ENCODE peak calls at places on chromosomes 13 and 19, in seven cellular contexts. One of them, this sample, is unnamed.

GRCh38 chr19:33310606-33311325 is 8.4 kb upstream of the CEBPA start:
- DNase-seq in ovary: no peak
- DNase-seq in dorsolateral prefrontal cortex: no peak
- DNase-seq in neural progenitor cell: no peak
- DNase-seq in heart left ventricle: no peak
- DNase-seq in psoas muscle: peak
- DNase-seq in PC-9: peak
- DNase-seq in this sample: no peak

GRCh38 chr19:7679017-7679720 is 1.5 kb upstream of the TRAPPC5 start:
- DNase-seq in ovary: no peak
- DNase-seq in neural progenitor cell: no peak
- DNase-seq in psoas muscle: peak
- DNase-seq in PC-9: no peak
- DNase-seq in heart left ventricle: no peak
- DNase-seq in dorsolateral prefrontal cortex: no peak
- DNase-seq in this sample: no peak

GRCh38 chr13:43054803-43055802 is 31.7 kb downstream of the DNAJC15 start:
- DNase-seq in dorsolateral prefrontal cortex: no peak
- DNase-seq in heart left ventricle: peak
- DNase-seq in psoas muscle: peak
- DNase-seq in neural progenitor cell: peak
- DNase-seq in ovary: peak
- DNase-seq in PC-9: peak
- DNase-seq in this sample: no peak

GRCh38 chr19:28436320-28436719 is 776.6 kb downstream of the UQCRFS1 start:
- DNase-seq in dorsolateral prefrontal cortex: no peak
- DNase-seq in PC-9: no peak
- DNase-seq in ovary: no peak
- DNase-seq in neural progenitor cell: no peak
- DNase-seq in heart left ventricle: no peak
- DNase-seq in psoas muscle: no peak
- DNase-seq in this sample: no peak

GRCh38 chr13:69904784-69905183 is 202.8 kb upstream of the ATXN8OS start:
- DNase-seq in dorsolateral prefrontal cortex: no peak
- DNase-seq in psoas muscle: no peak
- DNase-seq in PC-9: no peak
- DNase-seq in neural progenitor cell: no peak
- DNase-seq in heart left ventricle: no peak
- DNase-seq in ovary: no peak
- DNase-seq in this sample: no peak

GRCh38 chr19:16679811-16680210 is 18.9 kb downstream of the TMEM38A start:
- DNase-seq in heart left ventricle: no peak
- DNase-seq in PC-9: no peak
- DNase-seq in ovary: no peak
- DNase-seq in dorsolateral prefrontal cortex: no peak
- DNase-seq in psoas muscle: no peak
- DNase-seq in neural progenitor cell: no peak
- DNase-seq in this sample: no peak

GRCh38 chr19:35715981-35716734 is 1.6 kb upstream of the KMT2B start:
- DNase-seq in dorsolateral prefrontal cortex: no peak
- DNase-seq in ovary: peak
- DNase-seq in heart left ventricle: peak
- DNase-seq in psoas muscle: peak
- DNase-seq in PC-9: no peak
- DNase-seq in neural progenitor cell: peak
- DNase-seq in this sample: peak

GRCh38 chr19:42203700-42204099 is 13.8 kb downstream of the DEDD2 start:
- DNase-seq in ovary: no peak
- DNase-seq in neural progenitor cell: no peak
- DNase-seq in PC-9: no peak
- DNase-seq in dorsolateral prefrontal cortex: no peak
- DNase-seq in heart left ventricle: no peak
- DNase-seq in psoas muscle: no peak
- DNase-seq in this sample: no peak

GRCh38 chr19:49879243-49879960 is 1.9 kb downstream of the TBC1D17 start:
- DNase-seq in ovary: peak
- DNase-seq in dorsolateral prefrontal cortex: no peak
- DNase-seq in PC-9: no peak
- DNase-seq in heart left ventricle: no peak
- DNase-seq in psoas muscle: peak
- DNase-seq in neural progenitor cell: no peak
- DNase-seq in this sample: no peak

GRCh38 chr19:40466219-40467006 is at the start of gene SPTBN4:
- DNase-seq in PC-9: no peak
- DNase-seq in neural progenitor cell: peak
- DNase-seq in ovary: no peak
- DNase-seq in psoas muscle: peak
- DNase-seq in dorsolateral prefrontal cortex: peak
- DNase-seq in heart left ventricle: peak
- DNase-seq in this sample: no peak

GRCh38 chr13:88031980-88032562 is 360.9 kb downstream of the SLITRK5 start:
- DNase-seq in psoas muscle: no peak
- DNase-seq in PC-9: no peak
- DNase-seq in ovary: no peak
- DNase-seq in heart left ventricle: no peak
- DNase-seq in dorsolateral prefrontal cortex: no peak
- DNase-seq in neural progenitor cell: no peak
- DNase-seq in this sample: no peak

GRCh38 chr19:44757057-44757734 is 8.7 kb downstream of the BCL3 start:
- DNase-seq in psoas muscle: peak
- DNase-seq in ovary: peak
- DNase-seq in dorsolateral prefrontal cortex: no peak
- DNase-seq in PC-9: no peak
- DNase-seq in neural progenitor cell: peak
- DNase-seq in heart left ventricle: peak
- DNase-seq in this sample: peak

GRCh38 chr19:3575260-3575741 is 2.6 kb downstream of the HMG20B start:
- DNase-seq in dorsolateral prefrontal cortex: no peak
- DNase-seq in heart left ventricle: no peak
- DNase-seq in psoas muscle: no peak
- DNase-seq in neural progenitor cell: peak
- DNase-seq in PC-9: no peak
- DNase-seq in ovary: no peak
- DNase-seq in this sample: no peak

GRCh38 chr13:23966691-23967615 is 69.7 kb upstream of the C1QTNF9B start:
- DNase-seq in neural progenitor cell: no peak
- DNase-seq in dorsolateral prefrontal cortex: no peak
- DNase-seq in ovary: no peak
- DNase-seq in heart left ventricle: no peak
- DNase-seq in PC-9: no peak
- DNase-seq in psoas muscle: no peak
- DNase-seq in this sample: no peak

GRCh38 chr13:78608705-78609463 is 5.5 kb upstream of the POU4F1 start:
- DNase-seq in PC-9: no peak
- DNase-seq in dorsolateral prefrontal cortex: no peak
- DNase-seq in neural progenitor cell: peak
- DNase-seq in psoas muscle: no peak
- DNase-seq in ovary: no peak
- DNase-seq in heart left ventricle: no peak
- DNase-seq in this sample: no peak

GRCh38 chr19:48975947-48976847 is 11.1 kb downstream of the FTL start:
- DNase-seq in PC-9: no peak
- DNase-seq in psoas muscle: no peak
- DNase-seq in dorsolateral prefrontal cortex: no peak
- DNase-seq in neural progenitor cell: peak
- DNase-seq in ovary: no peak
- DNase-seq in heart left ventricle: no peak
- DNase-seq in this sample: no peak

GRCh38 chr13:29101404-29101803 is 281.3 kb downstream of the MTUS2 start:
- DNase-seq in ovary: no peak
- DNase-seq in psoas muscle: no peak
- DNase-seq in heart left ventricle: no peak
- DNase-seq in PC-9: no peak
- DNase-seq in dorsolateral prefrontal cortex: no peak
- DNase-seq in neural progenitor cell: no peak
- DNase-seq in this sample: no peak

GRCh38 chr13:97327521-97328221 is 105.5 kb downstream of the MBNL2 start:
- DNase-seq in PC-9: no peak
- DNase-seq in ovary: no peak
- DNase-seq in neural progenitor cell: no peak
- DNase-seq in psoas muscle: no peak
- DNase-seq in dorsolateral prefrontal cortex: no peak
- DNase-seq in heart left ventricle: no peak
- DNase-seq in this sample: no peak

GRCh38 chr13:73803997-73804396 is 330.2 kb downstream of the KLF12 start:
- DNase-seq in ovary: no peak
- DNase-seq in psoas muscle: no peak
- DNase-seq in dorsolateral prefrontal cortex: no peak
- DNase-seq in neural progenitor cell: no peak
- DNase-seq in heart left ventricle: no peak
- DNase-seq in PC-9: no peak
- DNase-seq in this sample: no peak

GRCh38 chr19:34364830-34365462 is at the start of gene GPI:
- DNase-seq in ovary: peak
- DNase-seq in psoas muscle: peak
- DNase-seq in heart left ventricle: peak
- DNase-seq in PC-9: peak
- DNase-seq in neural progenitor cell: peak
- DNase-seq in dorsolateral prefrontal cortex: peak
- DNase-seq in this sample: peak

GRCh38 chr13:113814435-113814821 is 49.4 kb downstream of the GAS6 start:
- DNase-seq in dorsolateral prefrontal cortex: no peak
- DNase-seq in ovary: no peak
- DNase-seq in PC-9: peak
- DNase-seq in heart left ventricle: no peak
- DNase-seq in neural progenitor cell: no peak
- DNase-seq in psoas muscle: no peak
- DNase-seq in this sample: no peak

GRCh38 chr19:35757231-35757748 is 461 bp upstream of the HSPB6 start:
- DNase-seq in heart left ventricle: peak
- DNase-seq in dorsolateral prefrontal cortex: peak
- DNase-seq in ovary: peak
- DNase-seq in psoas muscle: peak
- DNase-seq in neural progenitor cell: peak
- DNase-seq in PC-9: no peak
- DNase-seq in this sample: peak

GRCh38 chr19:8575467-8575997 is 1.7 kb downstream of the MYO1F start:
- DNase-seq in dorsolateral prefrontal cortex: no peak
- DNase-seq in heart left ventricle: no peak
- DNase-seq in psoas muscle: no peak
- DNase-seq in PC-9: peak
- DNase-seq in neural progenitor cell: no peak
- DNase-seq in ovary: no peak
- DNase-seq in this sample: no peak

GRCh38 chr19:6185093-6185824 is 49.8 kb downstream of the ACSBG2 start:
- DNase-seq in dorsolateral prefrontal cortex: no peak
- DNase-seq in PC-9: no peak
- DNase-seq in heart left ventricle: no peak
- DNase-seq in psoas muscle: no peak
- DNase-seq in neural progenitor cell: no peak
- DNase-seq in ovary: no peak
- DNase-seq in this sample: no peak

GRCh38 chr13:110479215-110479545 is 82.3 kb downstream of the RAB20 start:
- DNase-seq in neural progenitor cell: no peak
- DNase-seq in dorsolateral prefrontal cortex: no peak
- DNase-seq in PC-9: no peak
- DNase-seq in psoas muscle: no peak
- DNase-seq in heart left ventricle: no peak
- DNase-seq in ovary: no peak
- DNase-seq in this sample: no peak

GRCh38 chr19:13579388-13580060 is 73.2 kb upstream of the CACNA1A start:
- DNase-seq in heart left ventricle: no peak
- DNase-seq in PC-9: no peak
- DNase-seq in psoas muscle: no peak
- DNase-seq in ovary: no peak
- DNase-seq in dorsolateral prefrontal cortex: no peak
- DNase-seq in neural progenitor cell: no peak
- DNase-seq in this sample: no peak

GRCh38 chr13:30408319-30409101 is 13.8 kb upstream of the UBE2L5 start:
- DNase-seq in heart left ventricle: peak
- DNase-seq in neural progenitor cell: peak
- DNase-seq in dorsolateral prefrontal cortex: peak
- DNase-seq in PC-9: peak
- DNase-seq in psoas muscle: peak
- DNase-seq in ovary: peak
- DNase-seq in this sample: peak

GRCh38 chr19:37905936-37906867 is at the start of gene WDR87:
- DNase-seq in heart left ventricle: peak
- DNase-seq in ovary: no peak
- DNase-seq in dorsolateral prefrontal cortex: peak
- DNase-seq in PC-9: peak
- DNase-seq in neural progenitor cell: peak
- DNase-seq in psoas muscle: no peak
- DNase-seq in this sample: no peak

GRCh38 chr13:64755961-64756360 is 2474.2 kb downstream of the PCDH9 start:
- DNase-seq in heart left ventricle: no peak
- DNase-seq in PC-9: no peak
- DNase-seq in psoas muscle: no peak
- DNase-seq in dorsolateral prefrontal cortex: no peak
- DNase-seq in neural progenitor cell: no peak
- DNase-seq in ovary: no peak
- DNase-seq in this sample: no peak

GRCh38 chr13:41411536-41411935 is 45.8 kb upstream of the RGCC start:
- DNase-seq in dorsolateral prefrontal cortex: no peak
- DNase-seq in heart left ventricle: no peak
- DNase-seq in ovary: no peak
- DNase-seq in psoas muscle: no peak
- DNase-seq in neural progenitor cell: peak
- DNase-seq in PC-9: peak
- DNase-seq in this sample: no peak
- TF ChIP-seq CTCF in dorsolateral prefrontal cortex: peak
- TF ChIP-seq CTCF in heart left ventricle: peak
- TF ChIP-seq CTCF in ovary: no peak
- TF ChIP-seq CTCF in psoas muscle: peak
- TF ChIP-seq CTCF in neural progenitor cell: peak
- TF ChIP-seq CTCF in PC-9: peak
- TF ChIP-seq CTCF in this sample: peak

GRCh38 chr19:4638330-4638729 is 986 bp upstream of the TNFAIP8L1 start:
- DNase-seq in PC-9: no peak
- DNase-seq in neural progenitor cell: no peak
- DNase-seq in psoas muscle: peak
- DNase-seq in ovary: no peak
- DNase-seq in heart left ventricle: peak
- DNase-seq in dorsolateral prefrontal cortex: no peak
- DNase-seq in this sample: peak
- H3K4me3 ChIP-seq in PC-9: no peak
- H3K4me3 ChIP-seq in neural progenitor cell: no peak
- H3K4me3 ChIP-seq in psoas muscle: peak
- H3K4me3 ChIP-seq in ovary: no peak
- H3K4me3 ChIP-seq in heart left ventricle: no peak
- H3K4me3 ChIP-seq in dorsolateral prefrontal cortex: no peak
- H3K4me3 ChIP-seq in this sample: peak

GRCh38 chr13:38395505-38395803 is 45.8 kb downstream of the UFM1 start:
- DNase-seq in heart left ventricle: no peak
- DNase-seq in neural progenitor cell: no peak
- DNase-seq in PC-9: no peak
- DNase-seq in ovary: no peak
- DNase-seq in psoas muscle: no peak
- DNase-seq in dorsolateral prefrontal cortex: no peak
- DNase-seq in this sample: no peak
- H3K27ac ChIP-seq in heart left ventricle: no peak
- H3K27ac ChIP-seq in neural progenitor cell: no peak
- H3K27ac ChIP-seq in PC-9: no peak
- H3K27ac ChIP-seq in ovary: no peak
- H3K27ac ChIP-seq in psoas muscle: no peak
- H3K27ac ChIP-seq in dorsolateral prefrontal cortex: no peak
- H3K27ac ChIP-seq in this sample: no peak

DNA sequence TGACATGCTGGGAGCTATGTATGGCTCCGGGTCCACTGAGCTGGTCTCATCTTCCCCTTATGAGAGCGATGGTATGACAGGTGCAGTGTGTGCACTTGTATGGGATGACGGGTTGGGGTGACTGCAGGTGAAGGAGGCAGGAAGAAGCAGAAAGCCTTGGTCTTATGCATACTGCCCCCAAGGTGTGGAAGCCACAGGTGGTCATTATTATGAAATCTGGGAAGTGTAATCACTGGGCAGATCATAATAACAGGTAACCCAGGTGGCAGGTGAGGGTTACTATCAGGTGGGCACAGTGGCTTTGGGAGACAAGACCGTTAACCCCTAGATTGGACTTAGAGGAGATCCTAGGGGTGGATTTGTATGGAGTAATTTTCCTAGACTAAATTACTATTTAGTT is 118.0 kb downstream of the RFC3 start:
- DNase-seq in PC-9: no peak
- DNase-seq in dorsolateral prefrontal cortex: no peak
- DNase-seq in heart left ventricle: no peak
- DNase-seq in ovary: no peak
- DNase-seq in neural progenitor cell: no peak
- DNase-seq in psoas muscle: no peak
- DNase-seq in this sample: no peak
- TF ChIP-seq CTCF in PC-9: no peak
- TF ChIP-seq CTCF in dorsolateral prefrontal cortex: no peak
- TF ChIP-seq CTCF in heart left ventricle: no peak
- TF ChIP-seq CTCF in ovary: no peak
- TF ChIP-seq CTCF in neural progenitor cell: no peak
- TF ChIP-seq CTCF in psoas muscle: no peak
- TF ChIP-seq CTCF in this sample: no peak

This sample was measured in left ventricle myocardium inferior.